ENCODE peak calls at places on chromosome X, in five cellular contexts. D is naive thymus-derived CD4-positive, alpha-beta T cell; E is H7; G is neuronal stem cell; X is astrocyte of the cerebellum. Q is an unnamed sample.

GRCh38 chrX:17613979-17614572 is 123.2 kb upstream of the SCML1 start:
- DNase-seq in G (no peak), X (peak; percentile 82), E (no peak), D (no peak), Q (peak; percentile 1)

GRCh38 chrX:105645667-105646354 is 176.5 kb upstream of the NRK start:
- DNase-seq in D (no peak), G (no peak), E (no peak), X (no peak), Q (no peak)

GRCh38 chrX:116384406-116384805 is 52.0 kb upstream of the SLC6A14 start:
- DNase-seq in X (no peak), G (no peak), E (no peak), D (no peak), Q (no peak)

GRCh38 chrX:133783273-133783672 is 202.1 kb downstream of the GPC3 start:
- DNase-seq in X (no peak), G (no peak), E (no peak), D (no peak), Q (no peak)

GRCh38 chrX:70231666-70232065 is 2.8 kb upstream of the AWAT1 start:
- DNase-seq in D (no peak), X (no peak), G (no peak), E (no peak), Q (no peak)

GRCh38 chrX:477441-478012 is 90.8 kb upstream of the PPP2R3B start:
- DNase-seq in X (no peak), G (no peak), E (no peak), D (no peak), Q (no peak)

GRCh38 chrX:22629105-22629725 is 356.5 kb downstream of the CBLL2 start:
- DNase-seq in E (no peak), D (no peak), G (no peak), X (peak; percentile 36), Q (no peak)

GRCh38 chrX:41923925-41924693 is 755 bp upstream of the CASK start:
- DNase-seq in E (peak; percentile 18), D (peak; percentile 27), X (no peak), G (no peak), Q (peak; percentile 61)

GRCh38 chrX:56794404-56794803 is 65.4 kb downstream of the NBDY start:
- DNase-seq in E (peak; percentile 5), D (no peak), X (no peak), G (no peak), Q (no peak)

GRCh38 chrX:118739577-118739976 is 12.2 kb downstream of the IL13RA1 start:
- DNase-seq in D (no peak), G (no peak), E (no peak), X (no peak), Q (no peak)

GRCh38 chrX:115713465-115713864 is 152.5 kb downstream of the PLS3 start:
- DNase-seq in E (no peak), D (no peak), G (no peak), X (no peak), Q (no peak)

GRCh38 chrX:97529801-97530200 is 646.1 kb downstream of the RPA4 start:
- DNase-seq in G (no peak), D (no peak), E (no peak), X (peak; percentile 62), Q (no peak)

GRCh38 chrX:11666180-11666579 is 460 bp upstream of the ARHGAP6 start:
- DNase-seq in G (peak; percentile 42), E (peak; percentile 82), D (no peak), X (no peak), Q (no peak)

GRCh38 chrX:129706395-129707072 is 32.2 kb upstream of the XPNPEP2 start:
- DNase-seq in G (no peak), E (no peak), X (no peak), D (no peak), Q (no peak)

DNA sequence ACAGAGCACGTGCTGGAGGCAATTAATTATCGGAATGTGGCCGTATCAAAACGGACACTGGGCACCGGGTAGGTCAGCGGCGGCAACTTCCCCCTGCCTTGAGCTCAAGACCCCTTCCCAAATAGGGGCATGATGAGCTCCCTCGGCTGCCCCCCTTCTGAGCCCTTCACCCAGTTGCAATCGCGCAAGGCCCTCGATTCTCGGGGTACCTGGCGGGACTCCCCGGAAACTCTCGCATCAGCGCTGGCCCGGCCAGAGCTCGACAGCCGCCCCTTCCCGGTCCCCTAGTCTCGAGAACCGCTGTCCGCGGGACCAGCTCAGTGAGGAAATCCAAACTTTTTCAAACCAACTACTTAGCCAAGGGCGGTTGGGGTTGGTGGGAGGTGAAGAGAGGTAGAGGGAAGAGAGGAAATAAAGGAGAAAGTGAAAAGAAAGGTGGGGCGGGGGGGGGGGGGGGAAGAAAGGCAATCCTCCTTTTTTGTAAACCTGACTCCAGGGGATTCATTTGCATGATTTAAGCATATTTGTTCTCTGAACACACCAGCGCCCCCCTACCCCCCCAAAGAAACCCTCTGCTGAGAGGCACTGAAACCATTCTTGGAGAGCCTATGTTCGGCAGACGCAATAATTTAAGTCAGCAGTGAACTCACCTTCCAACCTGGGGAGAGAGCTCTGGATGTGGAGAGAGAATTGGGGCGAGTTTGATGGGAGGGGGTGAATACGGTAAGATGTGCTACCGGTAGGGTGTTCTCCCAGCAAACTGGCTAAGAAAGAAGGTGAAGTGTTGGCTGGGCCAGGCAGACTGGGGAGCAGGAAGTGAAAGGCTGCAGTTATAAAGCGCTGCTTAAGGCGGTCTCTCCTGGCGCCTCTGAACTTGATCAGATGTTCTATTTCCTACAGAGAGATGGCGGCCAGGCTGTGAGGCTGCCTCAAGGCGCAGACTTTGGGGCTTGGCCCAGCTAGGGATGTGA is 2.0 kb upstream of the ZIC3 start:
- DNase-seq in G (no peak), E (peak; percentile 83), D (no peak), X (no peak), Q (peak; percentile 7)
- H3K4me3 ChIP-seq in G (no peak overlapping the region), E (peak overlapping the region; percentile 92), D (no peak overlapping the region), X (peak overlapping the region; percentile 66), Q (no peak overlapping the region)

GRCh38 chrX:24147165-24147564 is 2.4 kb upstream of the ZFX start:
- DNase-seq in X (no peak), D (no peak), E (no peak), G (no peak), Q (no peak)

GRCh38 chrX:24146283-24146865 is 3.2 kb upstream of the ZFX start:
- DNase-seq in E (no peak), G (no peak), D (no peak), X (no peak), Q (no peak)

GRCh38 chrX:24148118-24148517 is 1.4 kb upstream of the ZFX start:
- DNase-seq in G (no peak), X (no peak), D (peak; percentile 24), E (no peak), Q (no peak)

GRCh38 chrX:24144528-24144927 is 5.0 kb upstream of the ZFX start:
- DNase-seq in E (no peak), X (no peak), G (no peak), D (no peak), Q (no peak)

GRCh38 chrX:24145340-24146186 is 4.0 kb upstream of the ZFX start:
- DNase-seq in E (peak; percentile 64), D (no peak), G (no peak), X (peak; percentile 53), Q (no peak)
- H3K4me3 ChIP-seq in E (no peak overlapping the region), D (no peak overlapping the region), G (no peak overlapping the region), X (no peak overlapping the region), Q (no peak overlapping the region)

GRCh38 chrX:44267116-44267515 is 76.4 kb downstream of the EFHC2 start:
- DNase-seq in X (no peak), E (no peak), G (no peak), D (no peak), Q (no peak)
- H3K4me3 ChIP-seq in X (no peak overlapping the region), E (no peak overlapping the region), G (no peak overlapping the region), D (no peak overlapping the region), Q (no peak overlapping the region)

DNA sequence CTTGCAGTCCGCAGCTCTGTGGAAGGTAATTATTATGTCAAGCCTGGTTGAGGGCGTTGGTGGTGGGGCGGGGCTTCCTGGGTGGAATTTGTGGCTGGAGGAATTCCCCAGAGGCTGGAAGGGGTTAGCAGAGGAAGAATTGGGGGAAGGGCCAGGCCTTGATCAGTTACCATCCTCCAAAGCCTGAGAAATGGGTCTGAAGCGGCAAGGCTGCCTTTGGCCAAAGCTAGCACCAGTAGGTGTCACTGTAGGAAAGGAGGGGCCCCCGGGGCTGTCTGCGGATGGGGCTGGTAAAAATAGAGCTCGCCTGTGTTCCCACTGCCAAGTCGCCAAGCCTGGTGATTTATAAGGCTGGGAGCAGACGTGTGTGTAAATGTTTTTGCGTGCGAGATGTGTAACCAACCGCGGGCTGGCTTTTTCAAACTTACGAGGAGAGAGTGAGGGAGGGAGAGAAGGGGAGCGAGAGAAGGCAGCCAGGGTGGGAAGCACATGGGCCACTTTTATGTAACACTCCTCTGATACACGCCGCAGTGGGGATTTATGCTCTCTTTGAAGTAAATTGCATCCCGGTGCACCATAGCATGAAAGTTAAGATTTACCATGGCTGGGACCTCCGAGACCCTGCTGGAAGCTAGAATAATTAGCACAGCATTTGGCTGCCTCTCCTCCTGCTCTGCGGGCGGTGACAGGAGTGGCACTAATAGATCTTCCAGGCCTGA is 366.9 kb downstream of the BCOR start:
- DNase-seq in D (peak; percentile 47), G (peak; percentile 21), X (peak; percentile 60), E (peak; percentile 90), Q (peak; percentile 53)
- H3K4me3 ChIP-seq in D (no peak overlapping the region), G (no peak overlapping the region), X (no peak overlapping the region), E (no peak overlapping the region), Q (no peak overlapping the region)

GRCh38 chrX:107676559-107677378 is 48.5 kb downstream of the PRPS1 start:
- DNase-seq in E (peak; percentile 58), D (peak; percentile 42), G (no peak), X (no peak), Q (no peak)
- H3K4me3 ChIP-seq in E (peak overlapping the region; percentile 6), D (peak overlapping the region; percentile 78), G (no peak overlapping the region), X (peak overlapping the region; percentile 56), Q (no peak overlapping the region)

DNA sequence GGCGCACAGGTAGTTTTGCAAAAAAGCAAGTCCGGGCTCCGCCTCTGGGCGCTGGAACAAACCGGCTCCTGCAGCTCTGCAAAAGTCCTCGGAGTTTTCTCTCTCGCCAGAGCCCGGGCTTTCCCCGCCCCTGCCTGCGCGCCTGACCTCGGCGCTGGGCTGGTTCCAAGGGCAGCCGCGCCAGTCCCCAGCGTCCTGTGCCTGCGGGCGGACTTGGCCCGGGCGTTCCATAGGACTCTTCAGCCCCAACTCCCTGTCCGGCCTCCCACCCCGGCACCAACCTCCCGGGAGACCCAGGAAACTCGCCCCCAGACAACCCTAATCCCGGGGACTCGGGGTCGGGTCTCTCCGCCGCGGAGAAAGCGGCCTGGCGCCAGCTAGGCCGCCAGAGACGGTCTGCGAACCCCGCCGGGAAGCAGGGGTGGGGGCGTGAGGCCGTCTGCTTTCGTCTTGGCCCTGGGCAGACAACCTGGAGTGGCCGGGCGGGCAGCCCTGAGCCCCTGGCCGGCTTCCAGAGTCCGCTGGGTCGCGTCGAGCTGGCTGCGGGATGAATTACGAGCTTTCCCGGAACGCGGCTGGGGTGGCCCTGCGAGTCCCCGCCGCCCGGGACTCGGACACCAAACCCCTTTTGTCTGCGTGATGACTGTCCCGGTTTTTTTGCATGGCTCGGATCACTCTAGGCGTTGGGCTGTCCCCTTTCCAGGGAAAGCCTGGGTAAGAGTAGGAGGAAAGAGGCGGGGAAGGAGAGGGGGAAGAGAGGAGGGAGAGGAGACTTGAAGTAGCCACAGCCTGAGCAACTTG is 971 bp downstream of the MXRA5 start:
- DNase-seq in X (peak; percentile 33), E (peak; percentile 68), G (peak; percentile 23), D (no peak), Q (no peak)
- H3K4me3 ChIP-seq in X (peak overlapping the region; percentile 71), E (peak overlapping the region; percentile 60), G (peak overlapping the region; percentile 51), D (no peak overlapping the region), Q (no peak overlapping the region)